ENCODE peak calls at places on chromosomes 6 and 20, in five cellular contexts. I is breast epithelium, V is gastrocnemius medialis, Q is testis, Y is heart left ventricle. T is an unnamed sample.

GRCh38 chr6:87654880-87655454 is 47.1 kb downstream of the AKIRIN2 start:
- DNase-seq in V (no peak), Y (no peak), I (no peak), Q (no peak), T (no peak)

GRCh38 chr20:45073182-45073581 is 27.7 kb downstream of the KCNS1 start:
- DNase-seq in Q (no peak), Y (no peak), I (no peak), V (no peak), T (no peak)

GRCh38 chr6:162854228-162854627 is 126.5 kb downstream of the PACRG start:
- DNase-seq in V (no peak), Y (no peak), I (no peak), Q (no peak), T (no peak)

GRCh38 chr6:39778581-39779270 is 13.4 kb upstream of the DAAM2 start:
- DNase-seq in Q (no peak), I (no peak), Y (no peak), V (no peak), T (no peak)

GRCh38 chr20:62929051-62929538 is 2.8 kb upstream of the DIDO1 start:
- DNase-seq in Q (peak; percentile 82), Y (peak; percentile 82), I (peak; percentile 67), V (no peak), T (peak; percentile 41)

GRCh38 chr20:13348301-13349239 is 127.5 kb downstream of the ISM1 start:
- DNase-seq in Y (no peak), V (no peak), I (no peak), Q (no peak), T (no peak)

GRCh38 chr6:12585497-12585958 is 131.0 kb upstream of the PHACTR1 start:
- DNase-seq in V (no peak), I (no peak), Y (peak; percentile 43), Q (no peak), T (no peak)

GRCh38 chr20:51306521-51307358 is 235.8 kb downstream of the NFATC2 start:
- DNase-seq in V (peak; percentile 42), I (peak; percentile 64), Q (peak; percentile 89), Y (peak; percentile 68), T (peak; percentile 93)

GRCh38 chr6:131015192-131015591 is 47.9 kb downstream of the EPB41L2 start:
- DNase-seq in Y (no peak), I (no peak), Q (no peak), V (no peak), T (no peak)

GRCh38 chr20:2292711-2293110 is 3.1 kb upstream of the TGM3 start:
- DNase-seq in Y (peak; percentile 21), I (no peak), Q (no peak), V (no peak), T (peak; percentile 31)

GRCh38 chr6:73079978-73080377 is 145.3 kb downstream of the KHDC1L start:
- DNase-seq in Y (no peak), I (no peak), V (no peak), Q (no peak), T (no peak)

GRCh38 chr6:150417899-150418824 is 49.4 kb downstream of the IYD start:
- DNase-seq in Y (no peak), Q (peak; percentile 58), I (no peak), V (no peak), T (no peak)

GRCh38 chr6:31368461-31368860 is 11.5 kb upstream of the HLA-B start:
- DNase-seq in Q (no peak), Y (no peak), V (no peak), I (no peak), T (no peak)

GRCh38 chr20:2557873-2558580 is 21.7 kb downstream of the TMC2 start:
- DNase-seq in V (no peak), I (no peak), Q (no peak), Y (no peak), T (no peak)

GRCh38 chr20:47125553-47126373 is 230.7 kb downstream of the ZMYND8 start:
- DNase-seq in I (no peak), Q (no peak), V (no peak), Y (no peak), T (peak; percentile 84)

GRCh38 chr6:1079525-1079924 is 232.4 kb upstream of the FOXQ1 start:
- DNase-seq in Y (no peak), I (no peak), Q (no peak), V (no peak), T (no peak)

GRCh38 chr6:50966532-50966931 is 147.9 kb downstream of the TFAP2B start:
- DNase-seq in V (no peak), Q (no peak), I (no peak), Y (no peak), T (no peak)

GRCh38 chr6:13813011-13813410 is 1.3 kb downstream of the MCUR1 start:
- DNase-seq in I (no peak), V (no peak), Q (no peak), Y (no peak), T (no peak)

GRCh38 chr6:36833182-36833789 is 6.0 kb downstream of the CPNE5 start:
- DNase-seq in Y (no peak), V (no peak), I (no peak), Q (no peak), T (no peak)

GRCh38 chr6:36836091-36836770 is 3.0 kb downstream of the CPNE5 start:
- DNase-seq in V (no peak), Q (peak; percentile 46), Y (no peak), I (no peak), T (no peak)

GRCh38 chr6:36832313-36832712 is 6.9 kb downstream of the CPNE5 start:
- DNase-seq in Q (no peak), V (no peak), I (no peak), Y (no peak), T (no peak)

GRCh38 chr6:36836771-36837339 is 2.4 kb downstream of the CPNE5 start:
- DNase-seq in Q (no peak), I (no peak), Y (no peak), V (no peak), T (no peak)

DNA sequence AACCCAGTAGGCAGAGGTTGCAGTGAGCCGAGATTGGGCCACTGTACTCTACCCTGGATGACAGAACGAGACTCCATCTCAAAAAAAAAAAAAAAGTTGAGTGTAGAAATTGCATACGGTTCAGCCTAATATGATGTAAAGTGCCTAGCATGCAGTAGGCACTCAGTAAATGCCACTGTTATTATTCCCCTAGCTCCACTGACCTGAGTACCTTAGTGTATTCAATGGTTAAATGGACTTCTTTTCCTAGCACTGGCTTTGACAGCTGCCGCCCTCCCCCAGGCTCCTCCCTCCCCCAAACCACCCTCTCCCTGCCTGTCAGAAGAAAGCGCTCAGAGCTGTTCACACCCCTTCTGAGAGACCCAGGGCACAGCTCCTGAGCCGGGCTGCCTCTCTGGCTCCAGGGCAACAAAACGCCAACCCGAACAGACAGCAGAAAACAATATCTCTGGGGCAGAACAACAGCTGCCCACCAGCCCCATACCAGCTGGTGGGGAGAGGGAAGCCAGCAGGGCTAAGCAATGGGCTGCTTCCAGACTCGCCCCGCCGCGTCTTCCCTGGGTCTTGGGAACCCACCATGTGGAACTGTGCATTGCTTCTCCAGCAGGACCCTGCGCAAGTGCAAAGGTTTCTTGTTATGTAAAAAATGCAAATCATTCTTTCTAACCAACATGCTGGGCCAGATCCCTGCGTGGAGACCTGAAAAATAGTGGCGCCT is 4.5 kb downstream of the CPNE5 start:
- DNase-seq in V (no peak), I (no peak), Y (no peak), Q (peak; percentile 41), T (no peak)
- H3K4me3 ChIP-seq in V (no peak overlapping the region), I (no peak overlapping the region), Y (peak overlapping the region; percentile 40), Q (no peak overlapping the region), T (no peak overlapping the region)

GRCh38 chr6:53646606-53647005 is 18.9 kb downstream of the KLHL31 start:
- DNase-seq in I (no peak), Y (no peak), V (no peak), Q (no peak), T (no peak)

GRCh38 chr6:53645850-53646249 is 19.7 kb downstream of the KLHL31 start:
- DNase-seq in V (no peak), Q (no peak), Y (no peak), I (no peak), T (no peak)

GRCh38 chr6:53648571-53648970 is 17.0 kb downstream of the KLHL31 start:
- DNase-seq in V (no peak), Y (no peak), I (no peak), Q (no peak), T (no peak)

GRCh38 chr6:53651149-53651763 is 14.3 kb downstream of the KLHL31 start:
- DNase-seq in Q (peak; percentile 77), V (peak; percentile 48), Y (peak; percentile 51), I (peak; percentile 58), T (peak; percentile 47)

DNA sequence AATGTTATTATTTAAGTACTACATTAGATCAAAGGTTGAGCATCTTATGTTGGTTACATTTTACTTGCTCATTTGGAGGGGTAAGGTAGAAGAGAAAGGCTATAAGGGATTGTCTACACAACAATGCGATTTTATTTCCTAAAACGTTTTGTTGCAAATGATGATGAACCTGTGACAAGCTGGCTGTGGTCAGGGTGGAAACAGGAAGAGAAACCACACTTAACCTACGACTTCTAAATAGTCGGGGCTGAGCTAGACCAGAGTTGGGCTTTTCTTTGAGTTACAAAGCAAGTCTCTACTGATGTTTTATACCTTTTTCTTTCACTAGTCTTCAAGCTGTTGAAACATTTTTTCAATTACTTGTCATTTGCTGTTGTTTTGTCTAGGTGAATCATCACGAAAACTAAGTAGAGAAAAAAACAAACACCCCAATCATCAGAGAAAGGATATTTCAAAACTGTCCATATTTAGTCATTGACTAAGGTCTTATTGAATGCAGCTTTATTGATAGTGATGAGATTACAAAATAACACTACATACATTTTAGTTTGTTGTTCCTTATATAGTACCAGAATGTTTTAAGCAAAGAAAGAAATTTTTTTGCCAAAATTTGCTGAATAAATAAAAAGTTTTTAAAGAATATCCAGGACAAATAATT is 18.0 kb downstream of the KLHL31 start:
- DNase-seq in I (no peak), V (no peak), Q (no peak), Y (no peak), T (no peak)
- TF ChIP-seq POLR2A in I (no peak), V (no peak), Q (no peak), Y (no peak), T (no peak)

GRCh38 chr6:134331255-134331654 is 13.3 kb upstream of the SGK1 start:
- DNase-seq in Q (no peak), I (no peak), Y (no peak), V (no peak), T (no peak)

GRCh38 chr6:134328792-134329191 is 10.9 kb upstream of the SGK1 start:
- DNase-seq in I (no peak), V (no peak), Q (no peak), Y (no peak), T (no peak)

GRCh38 chr6:134324766-134325165 is 6.9 kb upstream of the SGK1 start:
- DNase-seq in V (no peak), I (no peak), Y (no peak), Q (peak; percentile 65), T (no peak)

GRCh38 chr6:134330555-134330954 is 12.6 kb upstream of the SGK1 start:
- DNase-seq in Q (no peak), Y (no peak), I (no peak), V (no peak), T (no peak)

GRCh38 chr6:134328138-134328537 is 10.2 kb upstream of the SGK1 start:
- DNase-seq in Q (no peak), Y (no peak), I (no peak), V (no peak), T (no peak)
- TF ChIP-seq CTCF in Q (no peak), Y (no peak), I (no peak), V (no peak), T (no peak)

DNA sequence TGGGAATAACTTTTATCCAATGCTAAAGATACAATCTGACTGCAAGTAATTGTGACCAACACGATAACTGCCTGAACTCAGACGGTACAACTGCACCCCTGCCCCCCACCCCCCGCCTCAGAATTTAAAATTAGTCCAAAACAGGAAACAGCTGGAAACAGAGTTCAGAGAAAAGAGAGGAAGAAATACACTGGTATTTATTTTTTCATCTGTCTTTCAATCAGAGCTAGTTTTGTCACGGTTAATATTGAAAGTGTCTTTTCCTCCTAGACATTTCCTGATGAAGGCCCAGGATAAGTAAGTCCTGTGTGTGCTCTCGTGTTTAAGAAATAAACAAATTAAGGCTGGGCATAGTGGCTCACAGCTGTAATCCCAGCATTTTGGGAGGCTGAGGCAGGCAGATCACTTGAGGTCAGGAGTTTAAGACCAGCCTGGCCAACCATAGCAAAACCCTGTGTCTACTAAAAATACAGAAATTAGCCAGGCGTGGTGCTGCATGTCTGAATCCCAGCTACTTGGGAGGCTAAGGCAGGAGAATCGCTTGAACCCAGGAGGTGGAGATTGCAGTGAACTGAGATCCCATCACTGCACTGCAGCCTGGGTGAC is 21.5 kb downstream of the ACSS1 start:
- DNase-seq in V (no peak), Q (no peak), Y (no peak), I (no peak), T (no peak)
- H3K4me3 ChIP-seq in V (no peak overlapping the region), Q (no peak overlapping the region), Y (no peak overlapping the region), I (no peak overlapping the region), T (no peak overlapping the region)